ENCODE peak calls at places on chromosomes 6 and 20, in seven cellular contexts. T is spleen, R is neural crest cell, P is breast epithelium, C is HFF-Myc, X is GM10248, K is fibroblast of lung. H is an unnamed sample.

GRCh38 chr20:44728835-44729342 is 13.7 kb downstream of the CCN5 start:
- DNase-seq in T (no peak), R (no peak), P (peak), C (no peak), X (no peak), K (peak), H (peak)

GRCh38 chr6:141992109-141992508 is 140.6 kb upstream of the GJE1 start:
- DNase-seq in T (no peak), R (no peak), P (no peak), C (no peak), X (no peak), K (no peak), H (no peak)

GRCh38 chr6:23173231-23173630 is 603.9 kb downstream of the HDGFL1 start:
- DNase-seq in T (no peak), R (no peak), P (no peak), C (no peak), X (no peak), K (no peak), H (no peak)

GRCh38 chr20:53752971-53753879 is 159.6 kb upstream of the ZNF217 start:
- DNase-seq in T (no peak), R (no peak), P (no peak), C (no peak), X (no peak), K (no peak), H (no peak)

GRCh38 chr20:24694727-24695528 is 225.5 kb downstream of the SYNDIG1 start:
- DNase-seq in T (peak), R (no peak), P (peak), C (no peak), X (no peak), K (no peak), H (no peak)

GRCh38 chr20:46267108-46267820 is 41.0 kb downstream of the CDH22 start:
- DNase-seq in T (no peak), R (no peak), P (no peak), C (no peak), X (no peak), K (no peak), H (no peak)

GRCh38 chr6:118812972-118813371 is 81.0 kb upstream of the ASF1A start:
- DNase-seq in T (no peak), R (no peak), P (no peak), C (peak), X (no peak), K (peak), H (no peak)

GRCh38 chr6:158799051-158799792 is 19.9 kb downstream of the EZR start:
- DNase-seq in T (no peak), R (no peak), P (no peak), C (no peak), X (no peak), K (peak), H (peak)

GRCh38 chr6:6696867-6697531 is 108.5 kb downstream of the LY86 start:
- DNase-seq in T (peak), R (peak), P (no peak), C (no peak), X (peak), K (peak), H (peak)

GRCh38 chr20:25695532-25696383 is 895 bp downstream of the ZNF337 start:
- DNase-seq in T (no peak), R (no peak), P (no peak), C (no peak), X (peak), K (peak), H (no peak)

GRCh38 chr6:12356431-12356830 is 66.3 kb downstream of the EDN1 start:
- DNase-seq in T (no peak), R (no peak), P (no peak), C (no peak), X (no peak), K (no peak), H (no peak)

GRCh38 chr20:53806683-53807401 is 213.2 kb upstream of the ZNF217 start:
- DNase-seq in T (no peak), R (no peak), P (no peak), C (no peak), X (no peak), K (no peak), H (no peak)

GRCh38 chr6:92922216-92922806 is 497.0 kb downstream of the EPHA7 start:
- DNase-seq in T (no peak), R (no peak), P (no peak), C (no peak), X (no peak), K (no peak), H (no peak)

GRCh38 chr6:48151142-48151541 is 40.1 kb upstream of the PTCHD4 start:
- DNase-seq in T (no peak), R (no peak), P (no peak), C (no peak), X (no peak), K (peak), H (no peak)

GRCh38 chr20:41443667-41444066 is 77.0 kb upstream of the EMILIN3 start:
- DNase-seq in T (no peak), R (no peak), P (no peak), C (no peak), X (peak), K (no peak), H (no peak)

GRCh38 chr20:4511776-4512175 is 209.9 kb upstream of the PRND start:
- DNase-seq in T (no peak), R (no peak), P (no peak), C (no peak), X (no peak), K (no peak), H (no peak)

GRCh38 chr20:53611449-53611894 is 17.8 kb upstream of the ZNF217 start:
- DNase-seq in T (peak), R (no peak), P (no peak), C (peak), X (no peak), K (peak), H (peak)

GRCh38 chr20:17680836-17681740 is 954 bp downstream of the RRBP1 start:
- DNase-seq in T (peak), R (peak), P (peak), C (no peak), X (peak), K (peak), H (peak)

GRCh38 chr20:58482416-58482815 is 32.8 kb downstream of the APCDD1L start:
- DNase-seq in T (no peak), R (no peak), P (no peak), C (peak), X (no peak), K (peak), H (no peak)

GRCh38 chr20:15584507-15584906 is 988.7 kb downstream of the KIF16B start:
- DNase-seq in T (no peak), R (no peak), P (no peak), C (no peak), X (no peak), K (no peak), H (no peak)

GRCh38 chr6:51025082-51025777 is 206.6 kb downstream of the TFAP2B start:
- DNase-seq in T (no peak), R (no peak), P (no peak), C (no peak), X (no peak), K (no peak), H (no peak)

GRCh38 chr6:82068721-82069120 is 178.8 kb downstream of the IBTK start:
- DNase-seq in T (no peak), R (no peak), P (no peak), C (no peak), X (no peak), K (no peak), H (no peak)

GRCh38 chr20:7272512-7272911 is 505.0 kb downstream of the BMP2 start:
- DNase-seq in T (no peak), R (no peak), P (no peak), C (no peak), X (no peak), K (no peak), H (no peak)

GRCh38 chr6:90338409-90338808 is 41.8 kb upstream of the BACH2 start:
- DNase-seq in T (no peak), R (no peak), P (no peak), C (no peak), X (no peak), K (peak), H (no peak)

GRCh38 chr6:48835421-48835958 is 627.6 kb downstream of the MMUT start:
- DNase-seq in T (no peak), R (no peak), P (no peak), C (peak), X (no peak), K (peak), H (no peak)

GRCh38 chr20:44810391-44811149 is at the start of gene RIMS4:
- DNase-seq in T (no peak), R (peak), P (no peak), C (no peak), X (no peak), K (no peak), H (no peak)

GRCh38 chr6:12570461-12571030 is 146.0 kb upstream of the PHACTR1 start:
- DNase-seq in T (no peak), R (no peak), P (peak), C (no peak), X (no peak), K (no peak), H (no peak)

GRCh38 chr6:35728663-35729348 is 8.0 kb upstream of the ARMC12 start:
- DNase-seq in T (peak), R (no peak), P (peak), C (no peak), X (no peak), K (no peak), H (peak)
- TF ChIP-seq CTCF in T (no peak), R (no peak), P (peak), C (no peak), X (no peak), K (no peak), H (no peak)

GRCh38 chr20:36390719-36391415 is 84.7 kb downstream of the DLGAP4 start:
- DNase-seq in T (no peak), R (no peak), P (no peak), C (no peak), X (no peak), K (no peak), H (no peak)

GRCh38 chr20:36385503-36385902 is 79.4 kb downstream of the DLGAP4 start:
- DNase-seq in T (no peak), R (no peak), P (no peak), C (no peak), X (no peak), K (no peak), H (no peak)

GRCh38 chr20:36384022-36384619 is 78.0 kb downstream of the DLGAP4 start:
- DNase-seq in T (no peak), R (peak), P (no peak), C (peak), X (peak), K (peak), H (no peak)

GRCh38 chr20:36391456-36391855 is 85.3 kb downstream of the DLGAP4 start:
- DNase-seq in T (no peak), R (no peak), P (no peak), C (no peak), X (no peak), K (no peak), H (no peak)

GRCh38 chr20:36386236-36386635 is 80.1 kb downstream of the DLGAP4 start:
- DNase-seq in T (no peak), R (no peak), P (no peak), C (no peak), X (no peak), K (no peak), H (no peak)
- TF ChIP-seq CTCF in T (no peak), R (no peak), P (no peak), C (no peak), X (no peak), K (no peak), H (no peak)

GRCh38 chr6:5303711-5304110 is 42.4 kb downstream of the FARS2 start:
- DNase-seq in T (no peak), R (no peak), P (no peak), C (no peak), X (no peak), K (no peak), H (no peak)

GRCh38 chr6:5305968-5306626 is 44.8 kb downstream of the FARS2 start:
- DNase-seq in T (no peak), R (no peak), P (no peak), C (no peak), X (no peak), K (no peak), H (no peak)

GRCh38 chr6:5302220-5302946 is 41.1 kb downstream of the FARS2 start:
- DNase-seq in T (no peak), R (no peak), P (no peak), C (no peak), X (peak), K (no peak), H (no peak)

GRCh38 chr6:5300206-5300764 is 39.0 kb downstream of the FARS2 start:
- DNase-seq in T (no peak), R (no peak), P (no peak), C (no peak), X (no peak), K (no peak), H (no peak)

DNA sequence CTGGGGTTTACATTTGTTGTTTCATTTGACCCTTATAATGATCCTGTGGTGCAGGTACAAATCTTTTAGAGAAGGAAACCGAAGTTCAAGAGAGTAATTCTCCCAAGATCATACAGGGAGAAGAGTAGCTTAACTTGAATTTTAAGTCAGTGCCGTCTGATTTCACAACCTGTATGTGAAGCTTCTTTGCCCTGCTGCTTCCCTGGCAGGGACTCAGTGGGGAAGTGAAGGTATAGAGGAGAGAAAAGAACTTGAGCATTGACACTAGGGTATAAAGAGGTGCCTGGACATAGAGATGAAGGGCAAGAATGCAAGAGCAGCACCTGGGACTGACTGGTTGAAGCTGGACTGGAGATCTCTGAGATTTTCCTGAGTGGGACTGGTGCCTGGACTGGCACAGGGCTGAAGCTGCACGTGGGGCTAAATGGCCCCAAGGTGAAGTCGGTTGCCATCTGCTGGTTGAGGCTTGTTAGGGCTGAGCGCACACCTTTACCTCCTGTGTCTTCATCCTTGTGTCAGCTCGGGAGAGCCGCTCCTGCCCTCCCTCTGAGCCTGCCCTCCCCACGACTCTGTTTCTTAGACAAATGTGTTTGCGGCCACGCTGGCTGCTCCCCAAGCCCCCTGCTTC is 41.8 kb downstream of the FARS2 start:
- DNase-seq in T (peak), R (no peak), P (peak), C (no peak), X (peak), K (no peak), H (peak)
- TF ChIP-seq CTCF in T (peak), R (peak), P (peak), C (no peak), X (peak), K (peak), H (peak)

GRCh38 chr6:551405-551804 is 105.5 kb downstream of the HUS1B start:
- DNase-seq in T (no peak), R (no peak), P (no peak), C (peak), X (peak), K (peak), H (no peak)
- TF ChIP-seq CTCF in T (no peak), R (no peak), P (no peak), C (peak), X (peak), K (no peak), H (no peak)